ENCODE peak calls at places on chromosome 19, in four cellular contexts. P, I, F and A are unnamed samples.

GRCh38 chr19:8387688-8388611 is 2.2 kb upstream of the RAB11B start:
- DNase-seq in P (no peak), I (no peak), F (no peak), A (no peak)

GRCh38 chr19:48368942-48369341 is 4.8 kb downstream of the SYNGR4 start:
- DNase-seq in P (no peak), I (peak), F (no peak), A (no peak)

GRCh38 chr19:52533901-52534300 is 6.4 kb downstream of the ZNF808 start:
- DNase-seq in P (no peak), I (no peak), F (no peak), A (no peak)

GRCh38 chr19:31350693-31351211 is 1.5 kb upstream of the TSHZ3 start:
- DNase-seq in P (no peak), I (peak), F (peak), A (peak)

GRCh38 chr19:55476100-55476775 is at the start of gene ZNF628:
- DNase-seq in P (peak), I (peak), F (peak), A (peak)

GRCh38 chr19:42132030-42132628 is at the start of gene POU2F2:
- DNase-seq in P (peak), I (peak), F (peak), A (no peak)

GRCh38 chr19:14361824-14362223 is 19.4 kb upstream of the ADGRE5 start:
- DNase-seq in P (no peak), I (no peak), F (no peak), A (no peak)

GRCh38 chr19:58570770-58571574 is 2.2 kb downstream of the MZF1 start:
- DNase-seq in P (peak), I (peak), F (no peak), A (peak)

GRCh38 chr19:56874530-56874929 is 34.0 kb upstream of the PEG3 start:
- DNase-seq in P (no peak), I (no peak), F (no peak), A (no peak)

GRCh38 chr19:9673912-9674668 is 810 bp downstream of the ZNF562 start:
- DNase-seq in P (no peak), I (no peak), F (no peak), A (no peak)

GRCh38 chr19:29001006-29001921 is 211.7 kb downstream of the UQCRFS1 start:
- DNase-seq in P (no peak), I (no peak), F (no peak), A (no peak)

GRCh38 chr19:15123900-15124299 is 16.7 kb downstream of the SYDE1 start:
- DNase-seq in P (no peak), I (peak), F (peak), A (peak)

GRCh38 chr19:30254214-30254613 is 118.0 kb upstream of the ZNF536 start:
- DNase-seq in P (no peak), I (no peak), F (no peak), A (no peak)

GRCh38 chr19:36128392-36128736 is 11.5 kb upstream of the CAPNS1 start:
- DNase-seq in P (no peak), I (peak), F (no peak), A (peak)

GRCh38 chr19:47755065-47755761 is 9.9 kb downstream of the NOP53 start:
- DNase-seq in P (no peak), I (no peak), F (no peak), A (no peak)

GRCh38 chr19:45492627-45493470 is 4.0 kb downstream of the RTN2 start:
- DNase-seq in P (no peak), I (peak), F (peak), A (no peak)

GRCh38 chr19:55581145-55581827 is 638 bp upstream of the ZNF579 start:
- DNase-seq in P (no peak), I (no peak), F (no peak), A (no peak)

GRCh38 chr19:7328647-7329046 is 20.1 kb upstream of the ARHGEF18 start:
- DNase-seq in P (no peak), I (no peak), F (no peak), A (no peak)

GRCh38 chr19:18776288-18776594 is 14.9 kb downstream of the COMP start:
- DNase-seq in P (no peak), I (no peak), F (no peak), A (no peak)
- TF ChIP-seq CTCF in P (no peak), I (no peak), F (no peak), A (no peak)

DNA sequence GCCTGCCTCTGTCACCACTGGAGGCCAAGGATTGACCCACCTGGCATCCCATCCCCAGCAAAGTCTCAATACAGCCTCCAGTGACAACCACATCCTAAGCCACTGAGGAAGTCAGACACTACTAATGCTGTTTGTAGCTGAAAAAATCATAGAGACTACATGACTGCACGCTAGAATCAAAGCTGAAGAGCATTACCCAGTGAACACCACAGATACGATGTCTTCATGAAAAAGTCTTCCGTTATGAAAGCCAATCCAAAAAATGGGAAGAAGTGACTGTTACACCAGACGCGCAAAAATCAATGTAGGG is 11.1 kb upstream of the NUP62 start:
- DNase-seq in P (no peak), I (no peak), F (no peak), A (no peak)
- H3K27ac ChIP-seq in P (no peak), I (no peak), F (no peak), A (no peak)

GRCh38 chr19:32881766-32882165 is 12.2 kb upstream of the SLC7A9 start:
- DNase-seq in P (no peak), I (no peak), F (no peak), A (no peak)
- TF ChIP-seq CTCF in P (no peak), I (no peak), F (no peak), A (no peak)

GRCh38 chr19:10895920-10896319 is 24.6 kb downstream of the CARM1 start:
- DNase-seq in P (no peak), I (no peak), F (no peak), A (no peak)
- H3K27ac ChIP-seq in P (no peak), I (no peak), F (no peak), A (no peak)

DNA sequence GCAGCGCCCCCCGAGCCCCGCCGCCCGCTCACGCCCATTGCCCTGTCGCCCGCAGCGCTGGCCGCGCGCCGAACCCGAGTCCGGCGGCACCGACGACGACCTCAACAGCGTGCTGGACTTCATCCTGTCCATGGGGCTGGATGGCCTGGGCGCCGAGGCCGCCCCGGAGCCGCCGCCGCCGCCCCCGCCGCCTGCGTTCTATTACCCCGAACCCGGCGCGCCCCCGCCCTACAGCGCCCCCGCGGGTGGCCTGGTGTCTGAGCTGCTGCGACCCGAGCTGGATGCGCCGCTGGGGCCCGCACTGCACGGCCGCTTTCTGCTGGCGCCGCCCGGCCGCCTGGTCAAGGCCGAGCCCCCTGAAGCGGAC is 518 bp downstream of the KLF2 start:
- DNase-seq in P (peak), I (peak), F (peak), A (no peak)
- TF ChIP-seq CTCF in P (no peak), I (no peak), F (no peak), A (peak)

GRCh38 chr19:38721496-38721895 is 22.8 kb downstream of the CAPN12 start:
- DNase-seq in P (no peak), I (no peak), F (no peak), A (no peak)
- H3K27ac ChIP-seq in P (peak), I (peak), F (peak), A (peak)

GRCh38 chr19:49574206-49574755 is 6.1 kb downstream of the NOSIP start:
- DNase-seq in P (no peak), I (no peak), F (no peak), A (no peak)

GRCh38 chr19:49573009-49573408 is 7.3 kb downstream of the NOSIP start:
- DNase-seq in P (no peak), I (no peak), F (no peak), A (no peak)

GRCh38 chr19:49570138-49570856 is 10.1 kb downstream of the NOSIP start:
- DNase-seq in P (peak), I (peak), F (no peak), A (no peak)

GRCh38 chr19:49573451-49573850 is 6.9 kb downstream of the NOSIP start:
- DNase-seq in P (no peak), I (no peak), F (no peak), A (no peak)

GRCh38 chr19:49570997-49571676 is 9.2 kb downstream of the NOSIP start:
- DNase-seq in P (no peak), I (peak), F (no peak), A (no peak)
- TF ChIP-seq CTCF in P (no peak), I (no peak), F (no peak), A (peak)

GRCh38 chr19:2089727-2090053 is 6.4 kb downstream of the MOB3A start:
- DNase-seq in P (no peak), I (no peak), F (no peak), A (no peak)
- H3K27ac ChIP-seq in P (peak), I (peak), F (peak), A (peak)